ENCODE peak calls at places on chromosomes 16 and 17, in five cellular contexts. R, A, P, J and V are unnamed samples.
A peak's percentile ranks its signal among the peaks of the same experiment; 100 is the strongest.

GRCh38 chr17:75001915-75002843 is 10.3 kb upstream of the MRPL58 start:
- DNase-seq in R (no peak), A (no peak), P (no peak), J (no peak), V (no peak)

GRCh38 chr17:4520060-4520880 is 21.6 kb downstream of the SPNS2 start:
- DNase-seq in R (no peak), A (no peak), P (no peak), J (no peak), V (no peak)

GRCh38 chr17:17710728-17711541 is 29.7 kb downstream of the RAI1 start:
- DNase-seq in R (peak; percentile 54), A (peak; percentile 82), P (no peak), J (peak; percentile 88), V (peak; percentile 73)

GRCh38 chr17:40960144-40960543 is 6.6 kb downstream of the KRT39 start:
- DNase-seq in R (no peak), A (no peak), P (no peak), J (no peak), V (no peak)

GRCh38 chr16:54633943-54634362 is 296.7 kb upstream of the IRX5 start:
- DNase-seq in R (no peak), A (no peak), P (no peak), J (peak; percentile 84), V (no peak)

GRCh38 chr17:64232466-64233262 is 30.4 kb downstream of the TEX2 start:
- DNase-seq in R (no peak), A (no peak), P (no peak), J (no peak), V (no peak)

GRCh38 chr16:72612271-72612670 is 435.7 kb downstream of the ZFHX3 start:
- DNase-seq in R (no peak), A (no peak), P (no peak), J (no peak), V (no peak)

GRCh38 chr16:26651884-26652283 is 414.8 kb upstream of the C16orf82 start:
- DNase-seq in R (no peak), A (no peak), P (no peak), J (no peak), V (no peak)

GRCh38 chr17:77144227-77144626 is 3.5 kb downstream of the SEC14L1 start:
- DNase-seq in R (no peak), A (no peak), P (no peak), J (no peak), V (no peak)

GRCh38 chr16:31472559-31473203 is 729 bp downstream of the TGFB1I1 start:
- DNase-seq in R (peak; percentile 89), A (peak; percentile 68), P (peak; percentile 97), J (peak; percentile 97), V (no peak)

GRCh38 chr16:4203748-4204147 is 38.1 kb downstream of the SRL start:
- DNase-seq in R (no peak), A (no peak), P (no peak), J (no peak), V (no peak)

GRCh38 chr16:4015275-4015990 is 100.8 kb downstream of the ADCY9 start:
- DNase-seq in R (no peak), A (no peak), P (no peak), J (no peak), V (no peak)

GRCh38 chr16:14300631-14301149 is 229.6 kb downstream of the MRTFB start:
- DNase-seq in R (peak; percentile 91), A (no peak), P (no peak), J (peak; percentile 90), V (no peak)

GRCh38 chr17:17235212-17236174 is 1.5 kb downstream of the FLCN start:
- DNase-seq in R (peak; percentile 68), A (no peak), P (no peak), J (no peak), V (no peak)

GRCh38 chr17:34177642-34178041 is 77.4 kb upstream of the CCL2 start:
- DNase-seq in R (no peak), A (no peak), P (no peak), J (no peak), V (no peak)

GRCh38 chr16:17149904-17150483 is 320.8 kb downstream of the XYLT1 start:
- DNase-seq in R (peak; percentile 14), A (no peak), P (no peak), J (no peak), V (no peak)

GRCh38 chr17:68603027-68603426 is 1.9 kb upstream of the FAM20A start:
- DNase-seq in R (no peak), A (no peak), P (no peak), J (no peak), V (no peak)

GRCh38 chr17:75244133-75244866 is 17.1 kb downstream of the GGA3 start:
- DNase-seq in R (no peak), A (no peak), P (no peak), J (no peak), V (no peak)

GRCh38 chr16:2673066-2673999 is 9.0 kb upstream of the KCTD5 start:
- DNase-seq in R (peak; percentile 94), A (peak; percentile 95), P (peak; percentile 98), J (peak; percentile 97), V (peak; percentile 92)

GRCh38 chr16:52456368-52456767 is 90.6 kb downstream of the TOX3 start:
- DNase-seq in R (no peak), A (no peak), P (no peak), J (no peak), V (no peak)

GRCh38 chr17:42153919-42154491 is 784 bp downstream of the RAB5C start:
- DNase-seq in R (peak; percentile 48), A (no peak), P (no peak), J (no peak), V (no peak)

GRCh38 chr16:22304411-22304810 is 7.2 kb downstream of the POLR3E start:
- DNase-seq in R (no peak), A (no peak), P (no peak), J (no peak), V (no peak)

GRCh38 chr16:64925166-64925565 is 196.7 kb downstream of the CDH11 start:
- DNase-seq in R (no peak), A (no peak), P (no peak), J (no peak), V (no peak)

GRCh38 chr16:595942-596735 is 6.3 kb downstream of the RAB40C start:
- DNase-seq in R (no peak), A (no peak), P (peak; percentile 72), J (no peak), V (no peak)

GRCh38 chr16:81516478-81517149 is 72.0 kb downstream of the CMIP start:
- DNase-seq in R (no peak), A (no peak), P (no peak), J (no peak), V (no peak)

GRCh38 chr16:84514295-84514873 is 9.9 kb upstream of the MEAK7 start:
- DNase-seq in R (no peak), A (no peak), P (no peak), J (no peak), V (no peak)

GRCh38 chr16:30526137-30526822 is at the start of gene ZNF768:
- DNase-seq in R (peak; percentile 51), A (peak; percentile 56), P (peak; percentile 85), J (no peak), V (peak; percentile 59)